ENCODE peak calls at places on chromosomes 2 and 18, in ten cellular contexts. One of them, this sample, is unnamed.

GRCh38 chr2:3651686-3652516 is 6.1 kb upstream of the ALLC start:
- DNase-seq in HS-5: no peak
- DNase-seq in kidney: peak
- DNase-seq in RPMI8226: peak
- DNase-seq in neural progenitor cell: peak
- DNase-seq in upper lobe of left lung: no peak
- DNase-seq in HCT116: no peak
- DNase-seq in KBM-7: peak
- DNase-seq in EL: peak
- DNase-seq in COR-L47: peak
- DNase-seq in this sample: peak

GRCh38 chr2:75545387-75545786 is 15.4 kb downstream of the EVA1A start:
- DNase-seq in neural progenitor cell: no peak
- DNase-seq in RPMI8226: no peak
- DNase-seq in upper lobe of left lung: no peak
- DNase-seq in KBM-7: no peak
- DNase-seq in HCT116: no peak
- DNase-seq in kidney: no peak
- DNase-seq in EL: no peak
- DNase-seq in HS-5: no peak
- DNase-seq in COR-L47: no peak
- DNase-seq in this sample: no peak

GRCh38 chr2:167015806-167016205 is 127.5 kb downstream of the XIRP2 start:
- DNase-seq in RPMI8226: no peak
- DNase-seq in neural progenitor cell: no peak
- DNase-seq in COR-L47: no peak
- DNase-seq in HCT116: no peak
- DNase-seq in EL: no peak
- DNase-seq in kidney: no peak
- DNase-seq in HS-5: no peak
- DNase-seq in upper lobe of left lung: no peak
- DNase-seq in KBM-7: no peak
- DNase-seq in this sample: no peak

GRCh38 chr2:98158305-98158704 is 71.3 kb downstream of the VWA3B start:
- DNase-seq in KBM-7: no peak
- DNase-seq in EL: no peak
- DNase-seq in COR-L47: no peak
- DNase-seq in RPMI8226: no peak
- DNase-seq in neural progenitor cell: no peak
- DNase-seq in upper lobe of left lung: no peak
- DNase-seq in HCT116: no peak
- DNase-seq in kidney: no peak
- DNase-seq in HS-5: no peak
- DNase-seq in this sample: no peak

GRCh38 chr2:241132549-241133435 is 16.5 kb downstream of the PASK start:
- DNase-seq in COR-L47: no peak
- DNase-seq in HCT116: no peak
- DNase-seq in upper lobe of left lung: no peak
- DNase-seq in HS-5: no peak
- DNase-seq in neural progenitor cell: no peak
- DNase-seq in kidney: peak
- DNase-seq in EL: no peak
- DNase-seq in KBM-7: no peak
- DNase-seq in RPMI8226: no peak
- DNase-seq in this sample: no peak

GRCh38 chr18:2212846-2213245 is 358.5 kb downstream of the METTL4 start:
- DNase-seq in kidney: no peak
- DNase-seq in neural progenitor cell: no peak
- DNase-seq in HCT116: no peak
- DNase-seq in upper lobe of left lung: no peak
- DNase-seq in COR-L47: no peak
- DNase-seq in EL: no peak
- DNase-seq in HS-5: no peak
- DNase-seq in KBM-7: no peak
- DNase-seq in RPMI8226: no peak
- DNase-seq in this sample: no peak

GRCh38 chr2:98458207-98458606 is 13.5 kb downstream of the INPP4A start:
- DNase-seq in HS-5: no peak
- DNase-seq in COR-L47: no peak
- DNase-seq in KBM-7: no peak
- DNase-seq in kidney: no peak
- DNase-seq in neural progenitor cell: no peak
- DNase-seq in upper lobe of left lung: no peak
- DNase-seq in HCT116: no peak
- DNase-seq in EL: no peak
- DNase-seq in RPMI8226: no peak
- DNase-seq in this sample: peak

GRCh38 chr2:8796878-8797550 is 40.4 kb downstream of the KIDINS220 start:
- DNase-seq in upper lobe of left lung: no peak
- DNase-seq in COR-L47: no peak
- DNase-seq in HS-5: no peak
- DNase-seq in neural progenitor cell: no peak
- DNase-seq in HCT116: no peak
- DNase-seq in kidney: no peak
- DNase-seq in KBM-7: no peak
- DNase-seq in RPMI8226: no peak
- DNase-seq in EL: no peak
- DNase-seq in this sample: no peak

GRCh38 chr2:165497659-165498306 is 28.3 kb downstream of the CSRNP3 start:
- DNase-seq in HS-5: no peak
- DNase-seq in KBM-7: peak
- DNase-seq in neural progenitor cell: no peak
- DNase-seq in kidney: no peak
- DNase-seq in upper lobe of left lung: no peak
- DNase-seq in COR-L47: no peak
- DNase-seq in HCT116: no peak
- DNase-seq in RPMI8226: no peak
- DNase-seq in EL: no peak
- DNase-seq in this sample: no peak

GRCh38 chr18:79374408-79375171 is 21.1 kb upstream of the NFATC1 start:
- DNase-seq in neural progenitor cell: no peak
- DNase-seq in HCT116: no peak
- DNase-seq in EL: no peak
- DNase-seq in RPMI8226: no peak
- DNase-seq in upper lobe of left lung: no peak
- DNase-seq in COR-L47: no peak
- DNase-seq in HS-5: no peak
- DNase-seq in kidney: no peak
- DNase-seq in KBM-7: no peak
- DNase-seq in this sample: no peak

GRCh38 chr2:228056706-228057105 is 124.8 kb downstream of the SPHKAP start:
- DNase-seq in HCT116: no peak
- DNase-seq in upper lobe of left lung: no peak
- DNase-seq in RPMI8226: no peak
- DNase-seq in kidney: no peak
- DNase-seq in KBM-7: no peak
- DNase-seq in COR-L47: no peak
- DNase-seq in EL: no peak
- DNase-seq in HS-5: no peak
- DNase-seq in neural progenitor cell: no peak
- DNase-seq in this sample: no peak

GRCh38 chr18:76647322-76647721 is 152.3 kb upstream of the ZNF516 start:
- DNase-seq in KBM-7: no peak
- DNase-seq in COR-L47: no peak
- DNase-seq in kidney: peak
- DNase-seq in upper lobe of left lung: no peak
- DNase-seq in EL: no peak
- DNase-seq in HCT116: no peak
- DNase-seq in HS-5: no peak
- DNase-seq in RPMI8226: no peak
- DNase-seq in neural progenitor cell: no peak
- DNase-seq in this sample: no peak

GRCh38 chr2:216149741-216150140 is 40.6 kb downstream of the XRCC5 start:
- DNase-seq in neural progenitor cell: no peak
- DNase-seq in upper lobe of left lung: no peak
- DNase-seq in HCT116: no peak
- DNase-seq in KBM-7: no peak
- DNase-seq in kidney: no peak
- DNase-seq in HS-5: no peak
- DNase-seq in EL: peak
- DNase-seq in COR-L47: no peak
- DNase-seq in RPMI8226: no peak
- DNase-seq in this sample: peak

GRCh38 chr18:50749945-50750344 is 69.9 kb downstream of the MRO start:
- DNase-seq in HCT116: no peak
- DNase-seq in neural progenitor cell: no peak
- DNase-seq in upper lobe of left lung: no peak
- DNase-seq in KBM-7: no peak
- DNase-seq in HS-5: no peak
- DNase-seq in COR-L47: no peak
- DNase-seq in kidney: no peak
- DNase-seq in EL: no peak
- DNase-seq in RPMI8226: no peak
- DNase-seq in this sample: no peak

GRCh38 chr2:108271691-108272253 is 16.9 kb upstream of the SULT1C2 start:
- DNase-seq in upper lobe of left lung: no peak
- DNase-seq in COR-L47: no peak
- DNase-seq in HCT116: no peak
- DNase-seq in RPMI8226: peak
- DNase-seq in HS-5: peak
- DNase-seq in kidney: no peak
- DNase-seq in neural progenitor cell: no peak
- DNase-seq in EL: peak
- DNase-seq in KBM-7: no peak
- DNase-seq in this sample: peak

GRCh38 chr2:29336741-29337340 is 221.6 kb downstream of the CLIP4 start:
- DNase-seq in RPMI8226: no peak
- DNase-seq in HCT116: no peak
- DNase-seq in COR-L47: no peak
- DNase-seq in KBM-7: no peak
- DNase-seq in EL: no peak
- DNase-seq in neural progenitor cell: no peak
- DNase-seq in upper lobe of left lung: no peak
- DNase-seq in kidney: no peak
- DNase-seq in HS-5: no peak
- DNase-seq in this sample: no peak

GRCh38 chr2:170714156-170715061 is 728 bp upstream of the SP5 start:
- DNase-seq in RPMI8226: no peak
- DNase-seq in kidney: peak
- DNase-seq in KBM-7: peak
- DNase-seq in EL: no peak
- DNase-seq in HCT116: no peak
- DNase-seq in COR-L47: no peak
- DNase-seq in neural progenitor cell: peak
- DNase-seq in upper lobe of left lung: peak
- DNase-seq in HS-5: no peak
- DNase-seq in this sample: no peak

GRCh38 chr18:13260114-13260926 is 41.8 kb downstream of the LDLRAD4 start:
- DNase-seq in COR-L47: no peak
- DNase-seq in RPMI8226: no peak
- DNase-seq in neural progenitor cell: no peak
- DNase-seq in EL: no peak
- DNase-seq in HCT116: no peak
- DNase-seq in kidney: no peak
- DNase-seq in HS-5: no peak
- DNase-seq in upper lobe of left lung: no peak
- DNase-seq in KBM-7: no peak
- DNase-seq in this sample: peak

GRCh38 chr2:235827585-235827992 is 333.7 kb downstream of the AGAP1 start:
- DNase-seq in KBM-7: no peak
- DNase-seq in kidney: peak
- DNase-seq in RPMI8226: no peak
- DNase-seq in upper lobe of left lung: no peak
- DNase-seq in EL: peak
- DNase-seq in HS-5: peak
- DNase-seq in COR-L47: no peak
- DNase-seq in HCT116: peak
- DNase-seq in neural progenitor cell: no peak
- DNase-seq in this sample: peak

GRCh38 chr2:119198267-119198840 is 25.3 kb upstream of the STEAP3 start:
- DNase-seq in upper lobe of left lung: no peak
- DNase-seq in COR-L47: no peak
- DNase-seq in HS-5: no peak
- DNase-seq in RPMI8226: no peak
- DNase-seq in HCT116: no peak
- DNase-seq in EL: peak
- DNase-seq in neural progenitor cell: no peak
- DNase-seq in kidney: no peak
- DNase-seq in KBM-7: no peak
- DNase-seq in this sample: no peak

GRCh38 chr2:71880846-71881610 is 266.6 kb downstream of the CYP26B1 start:
- DNase-seq in RPMI8226: no peak
- DNase-seq in KBM-7: no peak
- DNase-seq in kidney: peak
- DNase-seq in HCT116: peak
- DNase-seq in upper lobe of left lung: peak
- DNase-seq in neural progenitor cell: no peak
- DNase-seq in HS-5: no peak
- DNase-seq in COR-L47: no peak
- DNase-seq in EL: peak
- DNase-seq in this sample: peak

GRCh38 chr18:56516769-56517168 is 121.6 kb downstream of the TXNL1 start:
- DNase-seq in EL: peak
- DNase-seq in kidney: no peak
- DNase-seq in upper lobe of left lung: no peak
- DNase-seq in neural progenitor cell: no peak
- DNase-seq in KBM-7: no peak
- DNase-seq in HCT116: no peak
- DNase-seq in HS-5: no peak
- DNase-seq in RPMI8226: no peak
- DNase-seq in COR-L47: no peak
- DNase-seq in this sample: no peak

GRCh38 chr2:43458002-43458628 is 137.7 kb downstream of the THADA start:
- DNase-seq in upper lobe of left lung: no peak
- DNase-seq in EL: peak
- DNase-seq in COR-L47: no peak
- DNase-seq in neural progenitor cell: no peak
- DNase-seq in KBM-7: no peak
- DNase-seq in kidney: no peak
- DNase-seq in RPMI8226: no peak
- DNase-seq in HCT116: no peak
- DNase-seq in HS-5: peak
- DNase-seq in this sample: peak

This sample was measured in lung microvascular endothelial cell.